ENCODE peak calls at places on chromosomes 11 and 22, in five cellular contexts. T is endothelial cell of umbilical vein, L is GM12865, M is SJSA1, N is foreskin melanocyte. Q is an unnamed sample.

GRCh38 chr11:90229791-90230190 is 6.9 kb upstream of the CHORDC1 start:
- DNase-seq in T (no peak), L (no peak), M (no peak), N (peak), Q (no peak)

GRCh38 chr22:37178350-37179125 is 9.5 kb downstream of the C1QTNF6 start:
- DNase-seq in T (peak), L (no peak), M (no peak), N (no peak), Q (peak)

GRCh38 chr11:63619967-63620366 is 5.7 kb upstream of the PLAAT3 start:
- DNase-seq in T (no peak), L (no peak), M (no peak), N (no peak), Q (no peak)

GRCh38 chr11:118656563-118657165 is 22.8 kb downstream of the TREH start:
- DNase-seq in T (no peak), L (no peak), M (no peak), N (no peak), Q (no peak)

GRCh38 chr11:96279421-96280290 is 63.3 kb downstream of the MAML2 start:
- DNase-seq in T (no peak), L (no peak), M (no peak), N (no peak), Q (no peak)

GRCh38 chr22:46824348-46824909 is 62.0 kb downstream of the TBC1D22A start:
- DNase-seq in T (no peak), L (no peak), M (no peak), N (no peak), Q (no peak)

GRCh38 chr11:11876458-11876857 is 34.7 kb downstream of the USP47 start:
- DNase-seq in T (no peak), L (no peak), M (no peak), N (peak), Q (no peak)

GRCh38 chr11:70788247-70789022 is 390.1 kb downstream of the CTTN start:
- DNase-seq in T (peak), L (no peak), M (peak), N (peak), Q (no peak)

GRCh38 chr22:45785458-45785857 is 113.8 kb downstream of the ATXN10 start:
- DNase-seq in T (no peak), L (no peak), M (no peak), N (no peak), Q (no peak)

GRCh38 chr11:43825217-43825816 is 55.3 kb upstream of the ALKBH3 start:
- DNase-seq in T (peak), L (no peak), M (no peak), N (no peak), Q (no peak)

GRCh38 chr22:42704896-42705295 is 15.8 kb downstream of the A4GALT start:
- DNase-seq in T (no peak), L (no peak), M (no peak), N (no peak), Q (no peak)

GRCh38 chr11:1830500-1831223 is 4.1 kb upstream of the SYT8 start:
- DNase-seq in T (no peak), L (peak), M (no peak), N (no peak), Q (no peak)

GRCh38 chr11:115545811-115546210 is 41.6 kb upstream of the CADM1 start:
- DNase-seq in T (no peak), L (no peak), M (no peak), N (no peak), Q (no peak)

GRCh38 chr22:27962268-27963191 is 43.5 kb upstream of the PITPNB start:
- DNase-seq in T (peak), L (no peak), M (no peak), N (peak), Q (no peak)

GRCh38 chr11:63939351-63939920 is 634 bp downstream of the NAA40 start:
- DNase-seq in T (peak), L (no peak), M (no peak), N (no peak), Q (no peak)

GRCh38 chr22:50577987-50578775 is at the start of gene CPT1B:
- DNase-seq in T (no peak), L (no peak), M (no peak), N (no peak), Q (peak)

GRCh38 chr22:46710842-46711241 is 27.2 kb downstream of the CERK start:
- DNase-seq in T (no peak), L (no peak), M (peak), N (no peak), Q (no peak)